ENCODE peak calls at places on chromosome 11, in six cellular contexts. One of them, this sample, is unnamed.

GRCh38 chr11:2100361-2101170 is 38.6 kb downstream of the IGF2 start:
- DNase-seq in right cardiac atrium: peak; percentile 87
- DNase-seq in adipocyte: no peak
- DNase-seq in tibial nerve: no peak
- DNase-seq in NCI-H1436: peak; percentile 11
- DNase-seq in CD4-positive, CD25-positive, alpha-beta regulatory T cell: no peak
- DNase-seq in this sample: no peak

GRCh38 chr11:75031771-75032549 is 43.2 kb downstream of the NEU3 start:
- DNase-seq in right cardiac atrium: peak; percentile 88
- DNase-seq in adipocyte: peak; percentile 75
- DNase-seq in tibial nerve: peak; percentile 55
- DNase-seq in NCI-H1436: peak; percentile 28
- DNase-seq in CD4-positive, CD25-positive, alpha-beta regulatory T cell: peak; percentile 20
- DNase-seq in this sample: peak; percentile 34

GRCh38 chr11:94641167-94641761 is 74.1 kb downstream of the PIWIL4 start:
- DNase-seq in right cardiac atrium: peak; percentile 85
- DNase-seq in adipocyte: no peak
- DNase-seq in tibial nerve: no peak
- DNase-seq in NCI-H1436: no peak
- DNase-seq in CD4-positive, CD25-positive, alpha-beta regulatory T cell: no peak
- DNase-seq in this sample: no peak

GRCh38 chr11:75275581-75275980 is 35.0 kb downstream of the TPBGL start:
- DNase-seq in right cardiac atrium: peak; percentile 77
- DNase-seq in adipocyte: peak; percentile 26
- DNase-seq in tibial nerve: no peak
- DNase-seq in NCI-H1436: no peak
- DNase-seq in CD4-positive, CD25-positive, alpha-beta regulatory T cell: peak; percentile 36
- DNase-seq in this sample: peak; percentile 35

GRCh38 chr11:132588366-132588765 is 943.9 kb downstream of the OPCML start:
- DNase-seq in right cardiac atrium: no peak
- DNase-seq in adipocyte: no peak
- DNase-seq in tibial nerve: no peak
- DNase-seq in NCI-H1436: no peak
- DNase-seq in CD4-positive, CD25-positive, alpha-beta regulatory T cell: no peak
- DNase-seq in this sample: no peak

GRCh38 chr11:77821349-77821851 is 456 bp downstream of the AAMDC start:
- DNase-seq in right cardiac atrium: peak; percentile 67
- DNase-seq in adipocyte: peak; percentile 70
- DNase-seq in tibial nerve: peak; percentile 13
- DNase-seq in NCI-H1436: no peak
- DNase-seq in CD4-positive, CD25-positive, alpha-beta regulatory T cell: peak; percentile 2
- DNase-seq in this sample: no peak

GRCh38 chr11:131579932-131580387 is 209.5 kb downstream of the NTM start:
- DNase-seq in right cardiac atrium: no peak
- DNase-seq in adipocyte: peak; percentile 66
- DNase-seq in tibial nerve: peak; percentile 8
- DNase-seq in NCI-H1436: no peak
- DNase-seq in CD4-positive, CD25-positive, alpha-beta regulatory T cell: no peak
- DNase-seq in this sample: no peak

GRCh38 chr11:42465613-42466012 is 846.2 kb upstream of the API5 start:
- DNase-seq in right cardiac atrium: no peak
- DNase-seq in adipocyte: no peak
- DNase-seq in tibial nerve: no peak
- DNase-seq in NCI-H1436: peak; percentile 2
- DNase-seq in CD4-positive, CD25-positive, alpha-beta regulatory T cell: no peak
- DNase-seq in this sample: no peak

GRCh38 chr11:15106201-15106965 is 8.3 kb upstream of the INSC start:
- DNase-seq in right cardiac atrium: no peak
- DNase-seq in adipocyte: peak; percentile 60
- DNase-seq in tibial nerve: no peak
- DNase-seq in NCI-H1436: no peak
- DNase-seq in CD4-positive, CD25-positive, alpha-beta regulatory T cell: no peak
- DNase-seq in this sample: no peak

GRCh38 chr11:12712132-12712531 is 37.9 kb downstream of the TEAD1 start:
- DNase-seq in right cardiac atrium: no peak
- DNase-seq in adipocyte: no peak
- DNase-seq in tibial nerve: no peak
- DNase-seq in NCI-H1436: no peak
- DNase-seq in CD4-positive, CD25-positive, alpha-beta regulatory T cell: no peak
- DNase-seq in this sample: no peak

GRCh38 chr11:1260023-1260501 is 37.2 kb downstream of the MUC5B start:
- DNase-seq in right cardiac atrium: peak; percentile 56
- DNase-seq in adipocyte: peak; percentile 33
- DNase-seq in tibial nerve: no peak
- DNase-seq in NCI-H1436: no peak
- DNase-seq in CD4-positive, CD25-positive, alpha-beta regulatory T cell: peak; percentile 27
- DNase-seq in this sample: peak; percentile 29

GRCh38 chr11:129374081-129374992 is 1.3 kb upstream of the BARX2 start:
- DNase-seq in right cardiac atrium: peak; percentile 35
- DNase-seq in adipocyte: no peak
- DNase-seq in tibial nerve: no peak
- DNase-seq in NCI-H1436: no peak
- DNase-seq in CD4-positive, CD25-positive, alpha-beta regulatory T cell: no peak
- DNase-seq in this sample: no peak

GRCh38 chr11:43282607-43283440 is 29.0 kb upstream of the API5 start:
- DNase-seq in right cardiac atrium: peak; percentile 62
- DNase-seq in adipocyte: peak; percentile 63
- DNase-seq in tibial nerve: peak; percentile 8
- DNase-seq in NCI-H1436: no peak
- DNase-seq in CD4-positive, CD25-positive, alpha-beta regulatory T cell: peak; percentile 2
- DNase-seq in this sample: peak; percentile 8

This sample was measured in effector CD8-positive, alpha-beta T cell.